ENCODE peak calls at places on chromosomes 2 and 18, in seven cellular contexts. E, X, M, Q, K, G and W are unnamed samples.

GRCh38 chr18:35610089-35610488 is 28.5 kb downstream of the GALNT1 start:
- DNase-seq in E (no peak), X (no peak), M (no peak), Q (no peak), K (no peak), G (no peak), W (peak)

GRCh38 chr2:240134466-240134865 is 1.6 kb downstream of the COPS9 start:
- DNase-seq in E (no peak), X (no peak), M (no peak), Q (no peak), K (no peak), G (no peak), W (no peak)

GRCh38 chr2:178194600-178195389 is 483 bp downstream of the OSBPL6 start:
- DNase-seq in E (peak), X (peak), M (no peak), Q (peak), K (no peak), G (peak), W (peak)

GRCh38 chr2:220072669-220073235 is 445.3 kb downstream of the SLC4A3 start:
- DNase-seq in E (no peak), X (no peak), M (no peak), Q (no peak), K (no peak), G (no peak), W (no peak)

GRCh38 chr18:63365909-63366269 is 1.1 kb downstream of the KDSR start:
- DNase-seq in E (peak), X (no peak), M (no peak), Q (no peak), K (peak), G (peak), W (no peak)

GRCh38 chr2:144137705-144138428 is 382.1 kb downstream of the ZEB2 start:
- DNase-seq in E (peak), X (no peak), M (no peak), Q (no peak), K (no peak), G (peak), W (no peak)

GRCh38 chr2:58514252-58514651 is 273.1 kb upstream of the FANCL start:
- DNase-seq in E (no peak), X (no peak), M (no peak), Q (no peak), K (no peak), G (no peak), W (no peak)

GRCh38 chr18:51266736-51267135 is 69.3 kb upstream of the MEX3C start:
- DNase-seq in E (no peak), X (no peak), M (no peak), Q (no peak), K (no peak), G (no peak), W (no peak)

GRCh38 chr2:196440413-196440812 is 199.1 kb upstream of the CCDC150 start:
- DNase-seq in E (no peak), X (no peak), M (no peak), Q (no peak), K (no peak), G (no peak), W (no peak)

GRCh38 chr2:27127883-27128670 is 4.5 kb downstream of the ABHD1 start:
- DNase-seq in E (no peak), X (no peak), M (no peak), Q (no peak), K (no peak), G (no peak), W (no peak)

GRCh38 chr2:96374211-96374951 is 38.8 kb downstream of the NCAPH start:
- DNase-seq in E (no peak), X (no peak), M (no peak), Q (no peak), K (no peak), G (peak), W (peak)

GRCh38 chr2:47708801-47709499 is 74.0 kb upstream of the MSH6 start:
- DNase-seq in E (no peak), X (no peak), M (no peak), Q (no peak), K (no peak), G (no peak), W (no peak)

GRCh38 chr2:45602624-45603023 is 8.4 kb downstream of the SRBD1 start:
- DNase-seq in E (no peak), X (no peak), M (no peak), Q (no peak), K (no peak), G (no peak), W (no peak)

GRCh38 chr2:29628882-29629281 is 292.5 kb downstream of the ALK start:
- DNase-seq in E (no peak), X (no peak), M (no peak), Q (no peak), K (no peak), G (no peak), W (no peak)

GRCh38 chr2:50444286-50444685 is 587.6 kb downstream of the NRXN1 start:
- DNase-seq in E (no peak), X (no peak), M (no peak), Q (no peak), K (no peak), G (no peak), W (peak)

GRCh38 chr2:204849887-204850286 is 304.6 kb downstream of the PARD3B start:
- DNase-seq in E (no peak), X (no peak), M (no peak), Q (no peak), K (no peak), G (no peak), W (peak)

GRCh38 chr18:59813942-59814341 is 85.9 kb upstream of the PMAIP1 start:
- DNase-seq in E (no peak), X (no peak), M (no peak), Q (no peak), K (no peak), G (peak), W (no peak)

GRCh38 chr2:218717262-218717661 is 6.6 kb downstream of the TTLL4 start:
- DNase-seq in E (no peak), X (no peak), M (no peak), Q (no peak), K (no peak), G (peak), W (no peak)

GRCh38 chr2:60317831-60318230 is 235.6 kb downstream of the BCL11A start:
- DNase-seq in E (no peak), X (no peak), M (no peak), Q (no peak), K (no peak), G (no peak), W (no peak)

GRCh38 chr2:205716126-205716525 is 33.8 kb downstream of the NRP2 start:
- DNase-seq in E (no peak), X (no peak), M (no peak), Q (no peak), K (no peak), G (no peak), W (no peak)

GRCh38 chr18:9417081-9417841 is 58.1 kb upstream of the RALBP1 start:
- DNase-seq in E (peak), X (no peak), M (no peak), Q (no peak), K (no peak), G (peak), W (no peak)

GRCh38 chr2:230658877-230659652 is 53.6 kb upstream of the CAB39 start:
- DNase-seq in E (no peak), X (no peak), M (no peak), Q (no peak), K (peak), G (no peak), W (no peak)

GRCh38 chr18:22282311-22283235 is 113.2 kb downstream of the GATA6 start:
- DNase-seq in E (no peak), X (no peak), M (no peak), Q (no peak), K (no peak), G (peak), W (peak)

GRCh38 chr2:241798631-241799521 is 10.1 kb upstream of the NEU4 start:
- DNase-seq in E (no peak), X (peak), M (no peak), Q (no peak), K (no peak), G (no peak), W (no peak)

GRCh38 chr2:198957183-198957582 is 500.6 kb downstream of the SATB2 start:
- DNase-seq in E (no peak), X (no peak), M (no peak), Q (no peak), K (no peak), G (peak), W (no peak)

GRCh38 chr2:1754046-1754445 is 9.7 kb upstream of the PXDN start:
- DNase-seq in E (no peak), X (no peak), M (no peak), Q (no peak), K (no peak), G (no peak), W (no peak)

GRCh38 chr2:34570266-34570872 is 971.3 kb upstream of the FAM98A start:
- DNase-seq in E (peak), X (no peak), M (no peak), Q (peak), K (no peak), G (no peak), W (no peak)

GRCh38 chr2:11684894-11685460 is 15.0 kb upstream of the NTSR2 start:
- DNase-seq in E (no peak), X (no peak), M (no peak), Q (no peak), K (no peak), G (no peak), W (no peak)